ENCODE peak calls at places on chromosomes 11 and 22, in four cellular contexts. Z, F, U and J are unnamed samples.

GRCh38 chr11:1260023-1260501 is 37.2 kb downstream of the MUC5B start:
- DNase-seq in Z (no peak), F (peak), U (peak), J (peak)

GRCh38 chr11:2737876-2738275 is 38.1 kb upstream of the KCNQ1OT1 start:
- DNase-seq in Z (no peak), F (no peak), U (no peak), J (peak)

GRCh38 chr22:35021166-35021565 is 44.8 kb upstream of the ISX start:
- DNase-seq in Z (no peak), F (no peak), U (no peak), J (peak)

GRCh38 chr11:123696183-123696582 is 41.8 kb upstream of the SCN3B start:
- DNase-seq in Z (no peak), F (no peak), U (no peak), J (no peak)

GRCh38 chr11:102983491-102983890 is 28.0 kb upstream of the MMP13 start:
- DNase-seq in Z (no peak), F (no peak), U (no peak), J (no peak)

GRCh38 chr22:44891293-44891747 is 118.5 kb downstream of the PHF21B start:
- DNase-seq in Z (no peak), F (no peak), U (no peak), J (no peak)

GRCh38 chr22:37741312-37741795 is 44.5 kb downstream of the TRIOBP start:
- DNase-seq in Z (peak), F (peak), U (peak), J (peak)

GRCh38 chr11:68670208-68670992 is 13.9 kb upstream of the GAL start:
- DNase-seq in Z (no peak), F (no peak), U (no peak), J (no peak)

GRCh38 chr22:43643362-43643761 is 168.7 kb downstream of the EFCAB6 start:
- DNase-seq in Z (no peak), F (no peak), U (no peak), J (no peak)

GRCh38 chr11:5922749-5923426 is 19.2 kb upstream of the OR56A3 start:
- DNase-seq in Z (no peak), F (no peak), U (peak), J (no peak)

GRCh38 chr11:134587345-134587744 is 175.3 kb upstream of the B3GAT1 start:
- DNase-seq in Z (no peak), F (no peak), U (no peak), J (no peak)

GRCh38 chr22:40196628-40197027 is 18.9 kb downstream of the TNRC6B start:
- DNase-seq in Z (peak), F (no peak), U (no peak), J (no peak)

GRCh38 chr22:31442768-31443489 is 43.5 kb downstream of the DRG1 start:
- DNase-seq in Z (no peak), F (no peak), U (no peak), J (no peak)

GRCh38 chr22:36384766-36385400 is 2.9 kb downstream of the MYH9 start:
- DNase-seq in Z (no peak), F (no peak), U (no peak), J (no peak)

GRCh38 chr22:45101828-45102227 is 61.9 kb upstream of the NUP50 start:
- DNase-seq in Z (peak), F (peak), U (peak), J (peak)

GRCh38 chr11:44726278-44727113 is at the start of gene TSPAN18:
- DNase-seq in Z (peak), F (no peak), U (no peak), J (no peak)

GRCh38 chr11:119179983-119180382 is 5.3 kb upstream of the NHERF4 start:
- DNase-seq in Z (no peak), F (no peak), U (no peak), J (no peak)

GRCh38 chr22:27776410-27776958 is 25.1 kb downstream of the MN1 start:
- DNase-seq in Z (no peak), F (no peak), U (no peak), J (no peak)

GRCh38 chr11:1076061-1076665 is 1.5 kb downstream of the MUC2 start:
- DNase-seq in Z (no peak), F (no peak), U (no peak), J (no peak)

GRCh38 chr22:17910561-17911311 is 113.6 kb downstream of the MICAL3 start:
- DNase-seq in Z (peak), F (no peak), U (peak), J (peak)

GRCh38 chr11:17543574-17544180 is 539 bp downstream of the USH1C start:
- DNase-seq in Z (no peak), F (no peak), U (no peak), J (peak)

GRCh38 chr11:78688460-78688859 is 113.8 kb upstream of the NARS2 start:
- DNase-seq in Z (no peak), F (no peak), U (no peak), J (no peak)

GRCh38 chr11:116234989-116235567 is 537.7 kb downstream of the BUD13 start:
- DNase-seq in Z (no peak), F (no peak), U (no peak), J (no peak)

GRCh38 chr22:50684986-50685385 is 12.4 kb downstream of the SHANK3 start:
- DNase-seq in Z (no peak), F (peak), U (no peak), J (no peak)

GRCh38 chr22:25692392-25692791 is 49.6 kb upstream of the MYO18B start:
- DNase-seq in Z (no peak), F (no peak), U (no peak), J (no peak)

GRCh38 chr11:114053406-114053805 is 6.1 kb upstream of the ZBTB16 start:
- DNase-seq in Z (no peak), F (no peak), U (no peak), J (no peak)

GRCh38 chr11:120125005-120125404 is 12.9 kb downstream of the TRIM29 start:
- DNase-seq in Z (no peak), F (no peak), U (peak), J (peak)

GRCh38 chr11:63563201-63564055 is at the start of gene PLAAT2:
- DNase-seq in Z (no peak), F (no peak), U (no peak), J (no peak)

GRCh38 chr11:95767498-95767897 is 22.1 kb downstream of the FAM76B start:
- DNase-seq in Z (no peak), F (no peak), U (peak), J (no peak)

GRCh38 chr11:68958211-68958610 is 22.6 kb downstream of the MRGPRD start:
- DNase-seq in Z (no peak), F (no peak), U (no peak), J (no peak)

GRCh38 chr11:2156416-2157182 is 4.4 kb downstream of the INS start:
- DNase-seq in Z (peak), F (peak), U (peak), J (peak)

GRCh38 chr22:35839811-35840739 is 122.4 kb downstream of the APOL5 start:
- DNase-seq in Z (peak), F (peak), U (peak), J (peak)

DNA sequence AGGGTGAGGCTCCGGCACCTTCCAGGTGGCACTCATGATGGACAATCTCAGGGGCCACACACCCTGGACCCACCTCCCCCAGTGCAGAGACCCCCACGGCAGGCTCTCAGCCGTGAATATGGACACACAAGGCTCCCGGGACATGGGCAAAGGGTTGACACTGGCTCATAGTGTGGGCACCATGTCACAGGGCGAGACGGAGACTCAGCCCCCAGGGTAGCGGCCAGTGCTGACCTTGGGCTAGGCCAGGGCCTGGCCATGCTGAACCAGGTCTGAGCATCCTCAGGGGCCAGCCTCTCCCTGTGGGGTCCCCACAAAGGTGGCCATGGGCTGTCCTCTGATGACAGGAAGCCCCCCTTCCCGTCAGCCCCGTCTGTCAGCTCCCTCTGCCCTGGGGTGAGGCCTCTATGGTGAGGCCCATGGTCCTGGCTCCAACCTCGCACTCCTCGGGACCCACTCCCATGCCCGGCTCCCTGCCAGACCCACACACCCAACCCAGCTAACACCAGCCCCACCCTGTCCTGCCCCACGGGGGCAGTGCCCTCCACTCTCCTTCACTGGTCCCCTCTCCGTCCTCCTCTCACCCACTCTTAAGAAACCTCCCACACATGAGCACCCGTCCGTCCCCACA is 19.0 kb upstream of the PRODH start:
- DNase-seq in Z (no peak), F (no peak), U (no peak), J (no peak)
- H3K4me3 ChIP-seq in Z (no peak), F (no peak), U (no peak), J (no peak)

GRCh38 chr22:24198682-24199052 is 17.4 kb downstream of the SUSD2 start:
- DNase-seq in Z (no peak), F (no peak), U (no peak), J (no peak)

GRCh38 chr22:24205438-24206189 is 24.3 kb downstream of the SUSD2 start:
- DNase-seq in Z (no peak), F (no peak), U (no peak), J (no peak)

GRCh38 chr22:24207264-24208011 is 26.2 kb downstream of the SUSD2 start:
- DNase-seq in Z (no peak), F (no peak), U (no peak), J (no peak)

GRCh38 chr22:24200616-24201212 is 19.4 kb downstream of the SUSD2 start:
- DNase-seq in Z (no peak), F (peak), U (peak), J (no peak)

DNA sequence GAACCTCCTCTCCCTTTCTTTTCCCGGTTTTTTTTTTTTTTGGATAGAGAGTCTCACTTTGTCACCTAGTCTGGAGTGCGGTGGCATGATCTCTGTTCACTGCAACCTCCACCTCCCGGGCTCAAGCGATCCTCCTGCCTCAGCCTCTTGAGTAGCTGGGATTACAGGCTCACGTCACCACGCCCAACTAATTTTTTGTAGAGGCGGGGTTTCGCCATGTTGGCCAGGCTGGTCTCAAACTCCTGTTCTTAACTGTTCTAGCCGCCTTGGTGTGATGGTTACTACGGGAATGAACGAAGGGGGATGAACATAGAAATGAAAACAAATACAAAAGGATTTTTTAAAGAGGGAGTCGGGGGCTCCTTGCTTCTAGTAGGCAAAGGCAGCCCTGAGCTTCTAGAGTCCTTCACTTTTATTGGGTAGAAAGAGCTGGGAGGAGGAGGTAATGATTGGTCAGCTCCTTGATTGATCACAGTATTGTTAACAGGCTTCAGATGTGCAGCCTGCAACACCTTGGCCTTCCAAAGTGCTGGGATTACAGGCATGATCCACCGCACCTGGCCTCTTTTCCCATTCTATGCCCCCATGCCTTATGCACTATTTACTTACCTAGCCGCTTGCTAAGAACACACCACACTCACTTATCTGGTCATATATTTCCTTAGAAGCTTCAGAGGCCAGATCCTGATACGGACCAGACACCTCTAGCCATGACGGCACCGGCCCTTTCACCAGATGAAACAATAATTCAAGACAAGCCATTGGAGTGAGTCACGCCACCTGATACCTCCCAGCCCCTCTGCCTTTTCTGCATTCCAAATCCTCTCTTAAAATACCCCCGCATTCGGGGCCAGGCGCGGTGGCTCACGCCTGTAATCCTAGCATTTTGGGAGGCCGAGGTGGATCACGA is 20.6 kb downstream of the SUSD2 start:
- DNase-seq in Z (no peak), F (no peak), U (peak), J (no peak)
- TF ChIP-seq EP300 in Z (no peak), F (no peak), U (peak), J (no peak)

GRCh38 chr22:49632199-49633009 is 195.3 kb downstream of the BRD1 start:
- DNase-seq in Z (peak), F (peak), U (peak), J (peak)
- TF ChIP-seq CTCF in Z (peak), F (peak), U (peak), J (peak)

GRCh38 chr11:65617136-65617850 is 1.7 kb downstream of the PCNX3 start:
- DNase-seq in Z (no peak), F (no peak), U (no peak), J (no peak)
- H3K4me3 ChIP-seq in Z (no peak), F (peak), U (peak), J (no peak)